ENCODE peak calls at places on chromosomes 4 and X, in seven cellular contexts. R is A549, L is GM12878, N is SK-N-SH, T is HepG2, Z is H1, K is K562. Y is an unnamed sample.

GRCh38 chr4:99818661-99819060 is 2.0 kb downstream of the DAPP1 start:
- DNase-seq in R (no peak), L (no peak), N (no peak), T (no peak), Z (no peak), K (no peak), Y (no peak)

GRCh38 chr4:96380106-96380505 is 540.2 kb downstream of the PDHA2 start:
- DNase-seq in R (no peak), L (no peak), N (no peak), T (no peak), Z (no peak), K (no peak), Y (no peak)

GRCh38 chr4:70666369-70666768 is at the start of gene JCHAIN:
- DNase-seq in R (no peak), L (no peak), N (no peak), T (no peak), Z (no peak), K (no peak), Y (peak; percentile 43)

GRCh38 chr4:5912614-5913019 is 19.7 kb upstream of the CRMP1 start:
- DNase-seq in R (no peak), L (no peak), N (peak; percentile 42), T (no peak), Z (no peak), K (no peak), Y (no peak)

GRCh38 chr4:54073481-54073880 is 9.1 kb upstream of the CHIC2 start:
- DNase-seq in R (no peak), L (no peak), N (no peak), T (no peak), Z (no peak), K (no peak), Y (peak; percentile 60)

GRCh38 chrX:103811858-103812257 is 20.2 kb downstream of the RAB9B start:
- DNase-seq in R (no peak), L (no peak), N (no peak), T (peak; percentile 3), Z (no peak), K (no peak), Y (no peak)

GRCh38 chr4:73729534-73730165 is 10.7 kb upstream of the CXCL8 start:
- DNase-seq in R (peak; percentile 71), L (no peak), N (peak; percentile 28), T (peak; percentile 47), Z (no peak), K (peak; percentile 67), Y (peak; percentile 92)

GRCh38 chr4:46385235-46385634 is 4.7 kb downstream of the GABRA2 start:
- DNase-seq in R (no peak), L (no peak), N (no peak), T (no peak), Z (no peak), K (no peak), Y (no peak)

GRCh38 chr4:106358899-106359298 is 9.7 kb downstream of the GIMD1 start:
- DNase-seq in R (no peak), L (no peak), N (no peak), T (no peak), Z (no peak), K (no peak), Y (peak; percentile 77)

GRCh38 chr4:34250562-34250961 is 1993.8 kb downstream of the ARAP2 start:
- DNase-seq in R (no peak), L (no peak), N (no peak), T (no peak), Z (no peak), K (no peak), Y (peak; percentile 38)

GRCh38 chr4:110484767-110485166 is 8.8 kb downstream of the ENPEP start:
- DNase-seq in R (no peak), L (no peak), N (no peak), T (no peak), Z (no peak), K (no peak), Y (peak; percentile 90)

GRCh38 chr4:5747746-5748365 is 36.9 kb downstream of the EVC start:
- DNase-seq in R (no peak), L (no peak), N (no peak), T (no peak), Z (no peak), K (no peak), Y (peak; percentile 99)

GRCh38 chrX:50081282-50081955 is 119.4 kb downstream of the AKAP4 start:
- DNase-seq in R (peak; percentile 37), L (no peak), N (peak; percentile 27), T (peak; percentile 10), Z (peak; percentile 43), K (no peak), Y (peak; percentile 13)

GRCh38 chr4:88765729-88766128 is 68.1 kb upstream of the NAP1L5 start:
- DNase-seq in R (peak; percentile 23), L (no peak), N (no peak), T (no peak), Z (no peak), K (no peak), Y (peak; percentile 84)

GRCh38 chr4:9944431-9945425 is 76.6 kb downstream of the SLC2A9 start:
- DNase-seq in R (no peak), L (no peak), N (no peak), T (no peak), Z (peak; percentile 22), K (no peak), Y (no peak)

GRCh38 chr4:111937368-111937767 is 207.9 kb upstream of the FAM241A start:
- DNase-seq in R (peak; percentile 27), L (no peak), N (no peak), T (peak; percentile 51), Z (no peak), K (no peak), Y (peak; percentile 2)

GRCh38 chr4:13618212-13618806 is 9.2 kb downstream of the BOD1L1 start:
- DNase-seq in R (no peak), L (no peak), N (no peak), T (no peak), Z (no peak), K (no peak), Y (no peak)

GRCh38 chr4:182224192-182224850 is 18.9 kb upstream of the TENM3 start:
- DNase-seq in R (no peak), L (no peak), N (no peak), T (no peak), Z (no peak), K (no peak), Y (no peak)
- TF ChIP-seq RFX5 in R (no peak), L (no peak), N (no peak), T (no peak), Z (no peak), K (no peak), Y (no peak)

DNA sequence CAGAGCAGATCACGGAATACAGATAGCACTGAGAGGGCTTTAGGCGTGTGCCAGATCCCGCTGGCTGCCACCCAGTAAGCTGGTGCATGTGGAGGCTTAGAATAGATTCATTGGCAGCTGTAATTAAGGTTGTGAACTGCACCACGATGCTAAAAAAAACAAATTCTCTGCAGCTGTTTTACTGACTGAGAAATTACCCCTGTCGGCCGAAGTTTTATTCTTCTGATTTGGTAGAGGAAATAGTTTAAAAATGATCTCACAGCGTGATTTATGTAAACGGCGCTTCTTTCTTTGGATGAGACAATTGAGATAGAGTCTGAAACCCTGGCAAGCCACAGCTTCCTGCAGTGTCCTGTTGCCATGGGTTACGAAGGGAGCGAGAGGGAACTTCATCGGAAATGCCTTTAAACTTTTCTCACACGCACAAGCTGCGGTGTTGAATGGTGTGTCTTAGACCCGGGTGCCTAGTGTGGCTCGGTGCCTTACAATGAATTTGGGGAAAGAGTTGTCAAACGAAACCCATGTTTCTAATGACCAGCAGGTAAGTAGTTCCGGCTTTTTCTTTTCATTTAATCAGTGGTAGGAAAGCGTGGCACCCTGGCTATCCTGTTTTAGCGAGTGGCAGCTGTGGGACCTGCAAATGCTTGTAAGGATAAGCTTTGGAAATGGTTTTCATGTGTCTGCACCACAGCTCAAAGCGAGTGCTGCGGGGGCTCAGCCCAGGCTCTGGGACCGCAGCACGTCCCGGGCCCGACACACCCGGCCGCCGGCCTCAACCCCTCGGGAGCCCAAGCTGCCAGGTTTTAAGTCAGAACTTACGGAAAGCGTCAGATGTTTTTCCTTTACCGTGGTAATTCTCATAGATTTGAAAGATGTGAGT is 71.7 kb upstream of the HGFAC start:
- DNase-seq in R (no peak), L (no peak), N (peak; percentile 69), T (no peak), Z (peak; percentile 54), K (no peak), Y (peak; percentile 94)
- TF ChIP-seq RFX5 in R (no peak), L (no peak), N (no peak), T (no peak), Z (no peak), K (no peak), Y (no peak)

GRCh38 chr4:134243742-134244713 is 42.4 kb upstream of the PABPC4L start:
- DNase-seq in R (no peak), L (no peak), N (no peak), T (no peak), Z (no peak), K (no peak), Y (no peak)
- TF ChIP-seq RFX5 in R (no peak), L (no peak), N (no peak), T (no peak), Z (no peak), K (no peak), Y (no peak)

DNA sequence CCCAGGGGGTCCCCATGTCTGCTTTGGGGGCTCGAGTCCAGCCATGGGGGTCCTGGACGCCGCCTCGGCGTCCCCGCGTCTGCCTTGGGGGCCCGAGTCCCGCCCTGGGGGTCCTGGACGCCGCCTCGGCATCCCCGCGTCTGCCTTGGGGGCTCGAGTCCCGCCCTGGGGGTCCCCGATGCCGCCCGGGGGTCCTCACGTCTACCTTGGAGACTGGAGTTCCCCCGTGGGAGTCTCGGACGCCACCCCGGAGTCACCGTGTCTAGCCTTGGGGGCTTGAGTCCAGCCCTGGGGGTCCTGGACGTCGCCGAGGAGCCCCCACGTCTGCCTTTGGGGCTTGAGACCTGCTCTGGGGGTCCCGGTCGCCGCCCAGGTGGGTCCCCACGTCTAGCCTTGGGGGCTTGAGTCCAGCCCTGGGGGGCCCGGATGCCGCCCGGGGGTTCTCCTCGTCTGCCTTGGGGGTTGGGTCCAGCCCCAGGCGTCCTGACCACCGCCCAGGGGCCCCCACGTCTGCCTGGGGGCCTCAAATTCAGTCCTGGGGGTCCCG is 1.1 kb upstream of the GTPBP6 start:
- DNase-seq in R (no peak), L (no peak), N (no peak), T (no peak), Z (no peak), K (no peak), Y (no peak)
- TF ChIP-seq RFX5 in R (no peak), L (no peak), N (no peak), T (no peak), Z (no peak), K (no peak), Y (no peak)

GRCh38 chr4:17762705-17763104 is 18.7 kb downstream of the FAM184B start:
- DNase-seq in R (peak; percentile 24), L (no peak), N (no peak), T (peak; percentile 25), Z (no peak), K (peak; percentile 37), Y (peak; percentile 58)

GRCh38 chr4:17761062-17761461 is 20.4 kb downstream of the FAM184B start:
- DNase-seq in R (no peak), L (no peak), N (no peak), T (no peak), Z (no peak), K (no peak), Y (no peak)

GRCh38 chr4:17763352-17763890 is 18.0 kb downstream of the FAM184B start:
- DNase-seq in R (no peak), L (no peak), N (peak; percentile 39), T (no peak), Z (no peak), K (no peak), Y (no peak)

GRCh38 chr4:17758459-17758858 is 23.0 kb downstream of the FAM184B start:
- DNase-seq in R (no peak), L (no peak), N (no peak), T (no peak), Z (no peak), K (no peak), Y (no peak)

GRCh38 chr4:17760602-17761001 is 20.8 kb downstream of the FAM184B start:
- DNase-seq in R (no peak), L (no peak), N (no peak), T (no peak), Z (no peak), K (no peak), Y (no peak)
- TF ChIP-seq RFX5 in R (no peak), L (no peak), N (no peak), T (no peak), Z (no peak), K (no peak), Y (no peak)

Y was measured in IMR-90.